ENCODE peak calls at places on chromosomes 12 and 14, in six cellular contexts. H, V, Q, B, I and P are unnamed samples. For H3K9me2 and H3K79me2, the result is how much of the 10 kb centered on the place peaks cover.

GRCh38 chr14:94970937-94971730 is 186.2 kb downstream of the DICER1 start:
- DNase-seq in I (no peak), H (no peak), Q (no peak), V (no peak), B (no peak), P (no peak)

GRCh38 chr12:54432815-54433164 is 13.7 kb upstream of the ITGA5 start:
- DNase-seq in V (no peak), Q (no peak), B (no peak), H (no peak), I (no peak), P (no peak)

GRCh38 chr12:67710582-67710981 is 62.0 kb downstream of the DYRK2 start:
- DNase-seq in H (peak), B (no peak), I (no peak), V (no peak), Q (peak), P (no peak)

GRCh38 chr12:124390442-124391116 is 95.7 kb downstream of the RFLNA start:
- DNase-seq in Q (no peak), B (peak), I (no peak), H (peak), V (peak), P (no peak)

GRCh38 chr14:106605548-106606448 is 1079.4 kb downstream of the TMEM121 start:
- DNase-seq in Q (no peak), I (no peak), V (no peak), B (peak), H (no peak), P (peak)

GRCh38 chr14:77067632-77068514 is 30.2 kb upstream of the CIPC start:
- DNase-seq in I (peak), V (peak), H (peak), Q (peak), B (peak), P (peak)

GRCh38 chr12:125330645-125331341 is 265.6 kb downstream of the AACS start:
- DNase-seq in B (peak), V (peak), H (peak), Q (peak), I (peak), P (peak)

GRCh38 chr14:23294734-23295561 is 7.7 kb downstream of the PPP1R3E start:
- DNase-seq in Q (peak), B (peak), V (no peak), I (peak), H (peak), P (peak)

GRCh38 chr12:52036587-52037171 is 14.6 kb upstream of the NR4A1 start:
- DNase-seq in I (peak), V (no peak), B (peak), Q (peak), H (peak), P (peak)

GRCh38 chr12:97038859-97039258 is 131.8 kb downstream of the NEDD1 start:
- DNase-seq in Q (no peak), B (no peak), H (peak), I (no peak), V (no peak), P (no peak)

GRCh38 chr12:9673404-9674225 is 4.1 kb downstream of the CLEC2D start:
- DNase-seq in B (peak), I (peak), V (peak), Q (peak), H (peak), P (peak)

GRCh38 chr12:118073768-118074167 is 12.8 kb upstream of the WSB2 start:
- DNase-seq in H (no peak), V (no peak), I (no peak), Q (no peak), B (no peak), P (no peak)

GRCh38 chr12:106645074-106645421 is 62.2 kb downstream of the RFX4 start:
- DNase-seq in H (peak), I (no peak), B (no peak), V (no peak), Q (no peak), P (no peak)

GRCh38 chr12:110247340-110248095 is 33.5 kb upstream of the ATP2A2 start:
- DNase-seq in B (peak), H (peak), V (no peak), Q (peak), I (no peak), P (no peak)

GRCh38 chr12:18224745-18225144 is 36.6 kb upstream of the PIK3C2G start:
- DNase-seq in V (peak), H (peak), Q (peak), I (peak), B (no peak), P (peak)

GRCh38 chr14:101197595-101198397 is 294.3 kb upstream of the RTL1 start:
- DNase-seq in V (no peak), Q (no peak), B (no peak), H (no peak), I (no peak), P (no peak)

GRCh38 chr12:106274575-106275081 is 26.8 kb upstream of the CKAP4 start:
- DNase-seq in Q (peak), I (no peak), V (no peak), H (no peak), B (no peak), P (no peak)

GRCh38 chr12:122356192-122356635 is 66.3 kb downstream of the CLIP1 start:
- DNase-seq in Q (peak), V (peak), I (peak), H (peak), B (peak), P (peak)

GRCh38 chr14:21093769-21094681 is 4.4 kb downstream of the ZNF219 start:
- DNase-seq in B (no peak), V (no peak), H (no peak), Q (peak), I (peak), P (no peak)

GRCh38 chr12:109768901-109769670 is 55.5 kb downstream of the FAM222A start:
- DNase-seq in H (no peak), Q (no peak), B (no peak), V (no peak), I (no peak), P (no peak)

GRCh38 chr12:10189653-10190052 is 10.8 kb downstream of the TMEM52B start:
- DNase-seq in H (peak), I (no peak), V (no peak), Q (no peak), B (peak), P (no peak)

GRCh38 chr12:122884860-122885259 is 11.1 kb downstream of the VPS37B start:
- DNase-seq in Q (no peak), I (no peak), B (no peak), V (no peak), H (no peak), P (no peak)

GRCh38 chr14:53055003-53055402 is 98.1 kb downstream of the DDHD1 start:
- DNase-seq in V (peak), H (peak), Q (peak), B (no peak), I (peak), P (peak)

GRCh38 chr12:117085318-117085947 is 13.8 kb downstream of the TESC start:
- DNase-seq in I (no peak), B (no peak), H (no peak), V (no peak), Q (no peak), P (no peak)

GRCh38 chr14:103257211-103257962 is 76.7 kb upstream of the EIF5 start:
- DNase-seq in V (no peak), B (no peak), H (peak), I (no peak), Q (no peak), P (no peak)

GRCh38 chr14:103256406-103256805 is 77.6 kb upstream of the EIF5 start:
- DNase-seq in I (no peak), H (no peak), Q (no peak), B (no peak), V (no peak), P (no peak)

GRCh38 chr14:103259184-103259583 is 74.9 kb upstream of the EIF5 start:
- DNase-seq in Q (no peak), B (no peak), H (no peak), V (no peak), I (no peak), P (no peak)

GRCh38 chr14:103259801-103260628 is 74.0 kb upstream of the EIF5 start:
- DNase-seq in B (no peak), V (no peak), I (no peak), Q (no peak), H (peak), P (no peak)

GRCh38 chr14:103258211-103258610 is 75.8 kb upstream of the EIF5 start:
- DNase-seq in I (no peak), V (no peak), H (no peak), Q (no peak), B (no peak), P (no peak)
- H3K9me2 ChIP-seq in I (under half), V (under half), H (under half), Q (under half), B (under half), P (under half)

GRCh38 chr12:1007276-1007675 is 16.3 kb downstream of the ERC1 start:
- DNase-seq in B (no peak), Q (no peak), H (no peak), V (no peak), I (no peak), P (no peak)

GRCh38 chr12:1001507-1001906 is 10.5 kb downstream of the ERC1 start:
- DNase-seq in V (no peak), B (no peak), H (no peak), Q (no peak), I (no peak), P (no peak)

GRCh38 chr12:1007994-1008393 is 17.0 kb downstream of the ERC1 start:
- DNase-seq in H (no peak), Q (no peak), B (no peak), I (no peak), V (no peak), P (no peak)

GRCh38 chr12:1006255-1006654 is 15.2 kb downstream of the ERC1 start:
- DNase-seq in I (no peak), B (no peak), Q (no peak), H (no peak), V (no peak), P (no peak)

GRCh38 chr12:1003600-1004271 is 12.7 kb downstream of the ERC1 start:
- DNase-seq in V (no peak), Q (no peak), I (no peak), B (no peak), H (no peak), P (no peak)
- H3K79me2 ChIP-seq in V (half or more), Q (half or more), I (half or more), B (under half), H (under half), P (half or more)

GRCh38 chr12:128573907-128574306 is 249.9 kb downstream of the SLC15A4 start:
- DNase-seq in H (no peak), B (no peak), V (no peak), Q (no peak), I (no peak), P (no peak)
- H3K9me2 ChIP-seq in H (under half), B (under half), V (under half), Q (under half), I (under half), P (under half)

GRCh38 chr14:69693823-69694729 is 72.9 kb upstream of the SRSF5 start:
- DNase-seq in Q (peak), H (no peak), I (no peak), V (no peak), B (peak), P (peak)
- H3K79me2 ChIP-seq in Q (half or more), H (under half), I (under half), V (under half), B (under half), P (half or more)

GRCh38 chr12:121137512-121137911 is 4.8 kb downstream of the P2RX7 start:
- DNase-seq in I (no peak), B (no peak), V (no peak), H (no peak), Q (no peak), P (no peak)
- H3K9me2 ChIP-seq in I (under half), B (under half), V (under half), H (under half), Q (under half), P (under half)

DNA sequence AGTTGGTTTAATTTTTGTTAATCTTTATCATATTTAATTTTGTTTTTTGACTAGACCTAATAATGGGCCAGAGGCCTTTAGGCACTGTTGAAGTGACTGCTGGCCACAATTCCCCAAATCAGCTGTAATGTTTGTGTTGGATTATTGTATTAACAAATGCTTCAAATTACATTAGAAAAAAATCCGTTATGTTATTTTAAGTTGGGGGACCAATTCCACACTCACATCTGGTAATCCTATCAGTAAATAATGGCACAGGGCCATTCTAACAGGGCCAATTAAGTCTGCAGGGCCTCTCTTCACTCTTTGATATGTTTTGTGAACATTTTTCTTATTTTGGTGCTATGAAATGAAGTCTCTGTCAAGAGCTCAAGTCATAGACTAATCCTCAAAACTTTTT is 39.6 kb downstream of the CHST11 start:
- DNase-seq in H (no peak), Q (no peak), V (no peak), I (no peak), B (no peak), P (no peak)
- H3K79me2 ChIP-seq in H (under half), Q (under half), V (under half), I (under half), B (half or more), P (half or more)

GRCh38 chr14:39181693-39182047 is 6.6 kb downstream of the PNN start:
- DNase-seq in I (no peak), B (no peak), H (no peak), Q (no peak), V (no peak), P (no peak)
- H3K9me2 ChIP-seq in I (under half), B (under half), H (under half), Q (under half), V (under half), P (under half)